ENCODE peak calls at places on chromosome 22, in four cellular contexts. One of them, this sample, is unnamed.

GRCh38 chr22:27775087-27775697 is 26.4 kb downstream of the MN1 start:
- DNase-seq in endodermal cell: no peak
- DNase-seq in A549: no peak
- DNase-seq in DND-41: no peak
- DNase-seq in this sample: no peak

GRCh38 chr22:30196141-30196866 is 50.3 kb downstream of the LIF start:
- DNase-seq in endodermal cell: peak; percentile 90
- DNase-seq in A549: peak; percentile 100
- DNase-seq in DND-41: peak; percentile 30
- DNase-seq in this sample: peak; percentile 82

GRCh38 chr22:17334054-17334453 is 35.2 kb upstream of the CECR2 start:
- DNase-seq in endodermal cell: no peak
- DNase-seq in A549: no peak
- DNase-seq in DND-41: no peak
- DNase-seq in this sample: no peak

GRCh38 chr22:20552450-20552894 is 45.1 kb downstream of the MED15 start:
- DNase-seq in endodermal cell: no peak
- DNase-seq in A549: no peak
- DNase-seq in DND-41: no peak
- DNase-seq in this sample: no peak

GRCh38 chr22:32897400-32897799 is 95.9 kb downstream of the TIMP3 start:
- DNase-seq in endodermal cell: no peak
- DNase-seq in A549: no peak
- DNase-seq in DND-41: no peak
- DNase-seq in this sample: no peak

GRCh38 chr22:43094085-43094484 is 4.9 kb upstream of the TTLL1 start:
- DNase-seq in endodermal cell: peak; percentile 78
- DNase-seq in A549: peak; percentile 60
- DNase-seq in DND-41: no peak
- DNase-seq in this sample: no peak

GRCh38 chr22:19824197-19825015 is 30.3 kb downstream of the GNB1L start:
- DNase-seq in endodermal cell: peak; percentile 37
- DNase-seq in A549: no peak
- DNase-seq in DND-41: peak; percentile 19
- DNase-seq in this sample: no peak

GRCh38 chr22:34765115-34765514 is 300.8 kb upstream of the ISX start:
- DNase-seq in endodermal cell: no peak
- DNase-seq in A549: no peak
- DNase-seq in DND-41: no peak
- DNase-seq in this sample: no peak

GRCh38 chr22:26502688-26503561 is 9.3 kb downstream of the TFIP11 start:
- DNase-seq in endodermal cell: peak; percentile 88
- DNase-seq in A549: peak; percentile 37
- DNase-seq in DND-41: peak; percentile 94
- DNase-seq in this sample: peak; percentile 86

GRCh38 chr22:20945578-20945934 is 21.5 kb upstream of the AIFM3 start:
- DNase-seq in endodermal cell: no peak
- DNase-seq in A549: no peak
- DNase-seq in DND-41: no peak
- DNase-seq in this sample: no peak

GRCh38 chr22:29813563-29813962 is 24.5 kb downstream of the ASCC2 start:
- DNase-seq in endodermal cell: peak; percentile 56
- DNase-seq in A549: peak; percentile 69
- DNase-seq in DND-41: no peak
- DNase-seq in this sample: no peak

GRCh38 chr22:21095773-21096107 is 50.0 kb downstream of the LRRC74B start:
- DNase-seq in endodermal cell: no peak
- DNase-seq in A549: no peak
- DNase-seq in DND-41: no peak
- DNase-seq in this sample: no peak

GRCh38 chr22:17264321-17265052 is 45.3 kb upstream of the ADA2 start:
- DNase-seq in endodermal cell: peak; percentile 88
- DNase-seq in A549: no peak
- DNase-seq in DND-41: no peak
- DNase-seq in this sample: no peak

GRCh38 chr22:42644422-42645340 is 4.3 kb upstream of the ATP5MGL start:
- DNase-seq in endodermal cell: peak; percentile 48
- DNase-seq in A549: no peak
- DNase-seq in DND-41: no peak
- DNase-seq in this sample: no peak

GRCh38 chr22:30212363-30212995 is 34.1 kb downstream of the LIF start:
- DNase-seq in endodermal cell: no peak
- DNase-seq in A549: peak; percentile 98
- DNase-seq in DND-41: no peak
- DNase-seq in this sample: peak; percentile 53

GRCh38 chr22:40721266-40721665 is 42.0 kb downstream of the MCHR1 start:
- DNase-seq in endodermal cell: peak; percentile 76
- DNase-seq in A549: peak; percentile 69
- DNase-seq in DND-41: no peak
- DNase-seq in this sample: no peak

GRCh38 chr22:17158568-17159503 is at the start of gene HDHD5:
- DNase-seq in endodermal cell: peak; percentile 96
- DNase-seq in A549: peak; percentile 83
- DNase-seq in DND-41: no peak
- DNase-seq in this sample: peak; percentile 93

GRCh38 chr22:33271390-33272161 is 213.4 kb upstream of the SYN3 start:
- DNase-seq in endodermal cell: no peak
- DNase-seq in A549: no peak
- DNase-seq in DND-41: no peak
- DNase-seq in this sample: no peak

GRCh38 chr22:20111045-20111688 is 4.7 kb upstream of the RANBP1 start:
- DNase-seq in endodermal cell: peak; percentile 76
- DNase-seq in A549: peak; percentile 65
- DNase-seq in DND-41: peak; percentile 75
- DNase-seq in this sample: peak; percentile 82

GRCh38 chr22:30392661-30393321 is 4.0 kb upstream of the SEC14L2 start:
- DNase-seq in endodermal cell: peak; percentile 69
- DNase-seq in A549: no peak
- DNase-seq in DND-41: no peak
- DNase-seq in this sample: peak; percentile 47

DNA sequence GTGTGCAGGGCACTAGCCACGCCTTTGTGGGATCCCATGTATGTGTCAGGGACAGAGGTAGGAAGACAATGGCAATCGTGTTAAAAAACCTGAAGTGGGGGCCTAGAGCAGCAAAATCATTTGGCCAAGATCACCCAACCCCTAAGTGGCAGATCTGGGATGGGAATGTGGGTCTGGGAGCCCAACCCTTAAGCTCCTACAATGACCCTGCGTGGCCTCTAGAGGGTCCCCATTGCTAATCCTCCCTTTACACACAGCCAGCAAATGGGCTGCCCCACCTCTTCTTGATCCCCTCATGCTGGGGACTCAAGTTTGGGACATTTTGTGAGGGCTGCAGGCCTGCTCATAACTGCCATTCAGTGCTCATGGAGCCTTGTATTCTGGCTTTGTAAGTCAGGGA is 73.2 kb upstream of the SUSD2 start:
- DNase-seq in endodermal cell: peak; percentile 67
- DNase-seq in A549: no peak
- DNase-seq in DND-41: no peak
- DNase-seq in this sample: no peak
- TF ChIP-seq CTCF in endodermal cell: peak; percentile 67
- TF ChIP-seq CTCF in A549: no peak
- TF ChIP-seq CTCF in DND-41: no peak
- TF ChIP-seq CTCF in this sample: no peak

DNA sequence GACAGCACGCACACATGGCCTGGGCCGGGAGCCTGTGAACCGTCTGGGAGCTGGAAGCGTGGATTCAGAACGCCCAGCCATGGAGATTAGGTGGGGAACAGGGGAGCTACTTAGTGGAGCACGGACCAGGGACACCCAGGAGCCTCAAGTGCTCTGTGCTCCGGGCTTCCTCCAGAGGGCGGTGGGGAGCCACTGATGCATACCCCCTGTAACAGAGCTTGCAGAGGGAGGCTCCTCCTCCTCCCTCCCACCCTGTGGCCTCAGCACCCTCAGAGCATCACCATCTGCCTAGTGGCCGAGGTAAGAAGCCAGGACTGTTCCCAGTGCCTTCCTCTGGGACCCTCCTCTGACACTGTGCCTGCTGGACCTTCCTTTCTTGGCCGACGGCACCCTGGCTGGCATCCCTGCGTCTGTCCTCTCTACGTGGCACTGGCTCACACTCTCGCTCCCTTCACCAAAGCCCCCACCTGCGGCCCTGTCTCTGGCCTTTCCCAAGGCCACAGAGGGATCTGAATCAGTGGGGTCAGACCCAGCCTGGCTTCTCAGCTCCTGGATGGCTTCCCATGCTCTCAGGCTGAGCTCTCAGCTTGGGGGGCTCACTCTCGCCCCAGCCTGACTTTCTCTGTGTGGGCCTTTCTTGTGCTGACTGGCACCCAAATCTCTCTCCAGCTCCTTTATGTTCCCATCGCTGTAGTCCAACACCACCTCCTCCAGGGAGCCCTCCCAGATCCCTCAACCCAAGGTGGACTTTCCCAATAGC is 780.9 kb downstream of the BRD1 start:
- DNase-seq in endodermal cell: peak; percentile 95
- DNase-seq in A549: peak; percentile 60
- DNase-seq in DND-41: peak; percentile 54
- DNase-seq in this sample: peak; percentile 71
- TF ChIP-seq CTCF in endodermal cell: peak; percentile 93
- TF ChIP-seq CTCF in A549: peak; percentile 42
- TF ChIP-seq CTCF in DND-41: peak; percentile 72
- TF ChIP-seq CTCF in this sample: no peak

GRCh38 chr22:37608477-37609239 is at the start of gene GGA1:
- DNase-seq in endodermal cell: peak; percentile 98
- DNase-seq in A549: peak; percentile 96
- DNase-seq in DND-41: peak; percentile 96
- DNase-seq in this sample: peak; percentile 99
- TF ChIP-seq CTCF in endodermal cell: peak; percentile 15
- TF ChIP-seq CTCF in A549: no peak
- TF ChIP-seq CTCF in DND-41: no peak
- TF ChIP-seq CTCF in this sample: no peak

GRCh38 chr22:49824936-49825335 is 2.7 kb downstream of the BRD1 start:
- DNase-seq in endodermal cell: no peak
- DNase-seq in A549: no peak
- DNase-seq in DND-41: no peak
- DNase-seq in this sample: no peak

GRCh38 chr22:49824185-49824925 is 3.3 kb downstream of the BRD1 start:
- DNase-seq in endodermal cell: no peak
- DNase-seq in A549: no peak
- DNase-seq in DND-41: no peak
- DNase-seq in this sample: no peak

GRCh38 chr22:49823289-49824045 is 4.2 kb downstream of the BRD1 start:
- DNase-seq in endodermal cell: no peak
- DNase-seq in A549: no peak
- DNase-seq in DND-41: no peak
- DNase-seq in this sample: no peak

GRCh38 chr22:49817359-49817758 is 10.3 kb downstream of the BRD1 start:
- DNase-seq in endodermal cell: no peak
- DNase-seq in A549: no peak
- DNase-seq in DND-41: no peak
- DNase-seq in this sample: no peak

DNA sequence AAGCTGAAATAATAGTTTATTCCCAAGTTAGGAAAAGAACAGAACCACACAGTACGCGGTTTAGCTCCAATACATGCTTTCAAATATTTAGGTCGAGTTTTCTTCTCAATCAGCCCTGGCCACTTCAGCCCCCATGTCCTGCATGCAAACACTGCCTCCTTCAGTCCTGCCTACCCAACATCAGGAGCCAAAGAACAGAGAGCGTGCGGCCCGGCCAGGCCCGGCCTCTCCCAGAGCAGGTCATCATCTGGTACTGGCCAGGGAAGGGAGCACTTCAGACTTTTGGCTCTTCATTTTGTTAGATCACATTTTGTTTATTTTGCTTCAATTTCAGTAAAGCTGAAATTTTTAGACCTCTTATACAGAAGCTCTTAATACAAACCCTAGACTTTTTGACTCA is 6.7 kb downstream of the BRD1 start:
- DNase-seq in endodermal cell: no peak
- DNase-seq in A549: no peak
- DNase-seq in DND-41: no peak
- DNase-seq in this sample: no peak
- TF ChIP-seq CTCF in endodermal cell: peak; percentile 16
- TF ChIP-seq CTCF in A549: no peak
- TF ChIP-seq CTCF in DND-41: no peak
- TF ChIP-seq CTCF in this sample: no peak

GRCh38 chr22:48942698-48943566 is 884.7 kb downstream of the BRD1 start:
- DNase-seq in endodermal cell: peak; percentile 27
- DNase-seq in A549: no peak
- DNase-seq in DND-41: no peak
- DNase-seq in this sample: no peak

GRCh38 chr22:48941903-48942625 is 885.6 kb downstream of the BRD1 start:
- DNase-seq in endodermal cell: peak; percentile 21
- DNase-seq in A549: no peak
- DNase-seq in DND-41: no peak
- DNase-seq in this sample: no peak

GRCh38 chr22:48944433-48944755 is 883.3 kb downstream of the BRD1 start:
- DNase-seq in endodermal cell: no peak
- DNase-seq in A549: no peak
- DNase-seq in DND-41: no peak
- DNase-seq in this sample: no peak

GRCh38 chr22:48944756-48945620 is 882.7 kb downstream of the BRD1 start:
- DNase-seq in endodermal cell: peak; percentile 32
- DNase-seq in A549: no peak
- DNase-seq in DND-41: no peak
- DNase-seq in this sample: no peak

GRCh38 chr22:48943567-48944432 is 883.9 kb downstream of the BRD1 start:
- DNase-seq in endodermal cell: peak; percentile 82
- DNase-seq in A549: peak; percentile 20
- DNase-seq in DND-41: no peak
- DNase-seq in this sample: peak; percentile 17
- TF ChIP-seq CTCF in endodermal cell: peak; percentile 83
- TF ChIP-seq CTCF in A549: peak; percentile 34
- TF ChIP-seq CTCF in DND-41: peak; percentile 5
- TF ChIP-seq CTCF in this sample: peak; percentile 21